ENCODE peak calls at places on chromosome 16, in seven cellular contexts. One of them, this sample, is unnamed.

GRCh38 chr16:19717319-19717718 is 708 bp downstream of the KNOP1 start:
- DNase-seq in activated T-cell treated with anti-CD3 and anti-CD28 coated beads for 24 hours: no peak
- DNase-seq in ovary: no peak
- DNase-seq in CD8-positive, alpha-beta memory T cell: no peak
- DNase-seq in adrenal gland: no peak
- DNase-seq in NCI-H1105 treated with DMSO at 0.1 percent for 48 hours: no peak
- DNase-seq in OCI-LY7: peak
- DNase-seq in this sample: no peak

GRCh38 chr16:85321856-85322271 is 209.6 kb upstream of the CIBAR2 start:
- DNase-seq in activated T-cell treated with anti-CD3 and anti-CD28 coated beads for 24 hours: no peak
- DNase-seq in ovary: peak
- DNase-seq in CD8-positive, alpha-beta memory T cell: no peak
- DNase-seq in adrenal gland: peak
- DNase-seq in NCI-H1105 treated with DMSO at 0.1 percent for 48 hours: no peak
- DNase-seq in OCI-LY7: no peak
- DNase-seq in this sample: peak

GRCh38 chr16:65098916-65099315 is 22.9 kb downstream of the CDH11 start:
- DNase-seq in activated T-cell treated with anti-CD3 and anti-CD28 coated beads for 24 hours: no peak
- DNase-seq in ovary: no peak
- DNase-seq in CD8-positive, alpha-beta memory T cell: no peak
- DNase-seq in adrenal gland: no peak
- DNase-seq in NCI-H1105 treated with DMSO at 0.1 percent for 48 hours: no peak
- DNase-seq in OCI-LY7: no peak
- DNase-seq in this sample: peak

GRCh38 chr16:53414381-53414780 is 19.9 kb upstream of the RBL2 start:
- DNase-seq in activated T-cell treated with anti-CD3 and anti-CD28 coated beads for 24 hours: no peak
- DNase-seq in ovary: no peak
- DNase-seq in CD8-positive, alpha-beta memory T cell: no peak
- DNase-seq in adrenal gland: no peak
- DNase-seq in NCI-H1105 treated with DMSO at 0.1 percent for 48 hours: no peak
- DNase-seq in OCI-LY7: no peak
- DNase-seq in this sample: no peak

GRCh38 chr16:52463904-52464303 is 83.0 kb downstream of the TOX3 start:
- DNase-seq in activated T-cell treated with anti-CD3 and anti-CD28 coated beads for 24 hours: no peak
- DNase-seq in ovary: no peak
- DNase-seq in CD8-positive, alpha-beta memory T cell: no peak
- DNase-seq in adrenal gland: no peak
- DNase-seq in NCI-H1105 treated with DMSO at 0.1 percent for 48 hours: no peak
- DNase-seq in OCI-LY7: no peak
- DNase-seq in this sample: no peak

GRCh38 chr16:77297996-77298637 is 98.9 kb downstream of the SYCE1L start:
- DNase-seq in activated T-cell treated with anti-CD3 and anti-CD28 coated beads for 24 hours: no peak
- DNase-seq in ovary: no peak
- DNase-seq in CD8-positive, alpha-beta memory T cell: no peak
- DNase-seq in adrenal gland: no peak
- DNase-seq in NCI-H1105 treated with DMSO at 0.1 percent for 48 hours: no peak
- DNase-seq in OCI-LY7: no peak
- DNase-seq in this sample: peak

GRCh38 chr16:29232811-29233704 is 173.5 kb downstream of the NPIPB11 start:
- DNase-seq in activated T-cell treated with anti-CD3 and anti-CD28 coated beads for 24 hours: no peak
- DNase-seq in ovary: peak
- DNase-seq in CD8-positive, alpha-beta memory T cell: no peak
- DNase-seq in adrenal gland: no peak
- DNase-seq in NCI-H1105 treated with DMSO at 0.1 percent for 48 hours: no peak
- DNase-seq in OCI-LY7: no peak
- DNase-seq in this sample: no peak

GRCh38 chr16:54806378-54806777 is 124.3 kb upstream of the IRX5 start:
- DNase-seq in activated T-cell treated with anti-CD3 and anti-CD28 coated beads for 24 hours: no peak
- DNase-seq in ovary: no peak
- DNase-seq in CD8-positive, alpha-beta memory T cell: no peak
- DNase-seq in adrenal gland: no peak
- DNase-seq in NCI-H1105 treated with DMSO at 0.1 percent for 48 hours: no peak
- DNase-seq in OCI-LY7: no peak
- DNase-seq in this sample: no peak

GRCh38 chr16:67446968-67447507 is 16.1 kb downstream of the HSD11B2 start:
- DNase-seq in activated T-cell treated with anti-CD3 and anti-CD28 coated beads for 24 hours: no peak
- DNase-seq in ovary: no peak
- DNase-seq in CD8-positive, alpha-beta memory T cell: no peak
- DNase-seq in adrenal gland: peak
- DNase-seq in NCI-H1105 treated with DMSO at 0.1 percent for 48 hours: no peak
- DNase-seq in OCI-LY7: no peak
- DNase-seq in this sample: no peak

GRCh38 chr16:85611455-85612190 is 1.5 kb upstream of the GSE1 start:
- DNase-seq in activated T-cell treated with anti-CD3 and anti-CD28 coated beads for 24 hours: peak
- DNase-seq in ovary: peak
- DNase-seq in CD8-positive, alpha-beta memory T cell: peak
- DNase-seq in adrenal gland: peak
- DNase-seq in NCI-H1105 treated with DMSO at 0.1 percent for 48 hours: peak
- DNase-seq in OCI-LY7: peak
- DNase-seq in this sample: peak

GRCh38 chr16:67979955-67980678 is at the start of gene DPEP3:
- DNase-seq in activated T-cell treated with anti-CD3 and anti-CD28 coated beads for 24 hours: no peak
- DNase-seq in ovary: no peak
- DNase-seq in CD8-positive, alpha-beta memory T cell: no peak
- DNase-seq in adrenal gland: no peak
- DNase-seq in NCI-H1105 treated with DMSO at 0.1 percent for 48 hours: no peak
- DNase-seq in OCI-LY7: no peak
- DNase-seq in this sample: no peak

GRCh38 chr16:66486199-66486772 is 59.2 kb downstream of the BEAN1 start:
- DNase-seq in activated T-cell treated with anti-CD3 and anti-CD28 coated beads for 24 hours: no peak
- DNase-seq in ovary: peak
- DNase-seq in CD8-positive, alpha-beta memory T cell: no peak
- DNase-seq in adrenal gland: no peak
- DNase-seq in NCI-H1105 treated with DMSO at 0.1 percent for 48 hours: no peak
- DNase-seq in OCI-LY7: no peak
- DNase-seq in this sample: no peak

GRCh38 chr16:831571-832443 is 31.3 kb upstream of the GNG13 start:
- DNase-seq in activated T-cell treated with anti-CD3 and anti-CD28 coated beads for 24 hours: no peak
- DNase-seq in ovary: no peak
- DNase-seq in CD8-positive, alpha-beta memory T cell: no peak
- DNase-seq in adrenal gland: no peak
- DNase-seq in NCI-H1105 treated with DMSO at 0.1 percent for 48 hours: no peak
- DNase-seq in OCI-LY7: no peak
- DNase-seq in this sample: no peak

GRCh38 chr16:87855852-87856715 is 13.2 kb downstream of the SLC7A5 start:
- DNase-seq in activated T-cell treated with anti-CD3 and anti-CD28 coated beads for 24 hours: no peak
- DNase-seq in ovary: no peak
- DNase-seq in CD8-positive, alpha-beta memory T cell: peak
- DNase-seq in adrenal gland: no peak
- DNase-seq in NCI-H1105 treated with DMSO at 0.1 percent for 48 hours: no peak
- DNase-seq in OCI-LY7: peak
- DNase-seq in this sample: peak

GRCh38 chr16:72961863-72962262 is 86.1 kb downstream of the ZFHX3 start:
- DNase-seq in activated T-cell treated with anti-CD3 and anti-CD28 coated beads for 24 hours: no peak
- DNase-seq in ovary: no peak
- DNase-seq in CD8-positive, alpha-beta memory T cell: no peak
- DNase-seq in adrenal gland: no peak
- DNase-seq in NCI-H1105 treated with DMSO at 0.1 percent for 48 hours: no peak
- DNase-seq in OCI-LY7: no peak
- DNase-seq in this sample: no peak

GRCh38 chr16:65936096-65936495 is 430.4 kb upstream of the CDH5 start:
- DNase-seq in activated T-cell treated with anti-CD3 and anti-CD28 coated beads for 24 hours: no peak
- DNase-seq in ovary: no peak
- DNase-seq in CD8-positive, alpha-beta memory T cell: no peak
- DNase-seq in adrenal gland: no peak
- DNase-seq in NCI-H1105 treated with DMSO at 0.1 percent for 48 hours: no peak
- DNase-seq in OCI-LY7: no peak
- DNase-seq in this sample: peak

GRCh38 chr16:11497851-11498289 is 88.8 kb downstream of the LITAF start:
- DNase-seq in activated T-cell treated with anti-CD3 and anti-CD28 coated beads for 24 hours: no peak
- DNase-seq in ovary: no peak
- DNase-seq in CD8-positive, alpha-beta memory T cell: no peak
- DNase-seq in adrenal gland: peak
- DNase-seq in NCI-H1105 treated with DMSO at 0.1 percent for 48 hours: no peak
- DNase-seq in OCI-LY7: no peak
- DNase-seq in this sample: peak

GRCh38 chr16:12584488-12585233 is 219.0 kb downstream of the CPPED1 start:
- DNase-seq in activated T-cell treated with anti-CD3 and anti-CD28 coated beads for 24 hours: no peak
- DNase-seq in ovary: no peak
- DNase-seq in CD8-positive, alpha-beta memory T cell: no peak
- DNase-seq in adrenal gland: no peak
- DNase-seq in NCI-H1105 treated with DMSO at 0.1 percent for 48 hours: no peak
- DNase-seq in OCI-LY7: no peak
- DNase-seq in this sample: no peak

GRCh38 chr16:46687486-46687885 is 1.5 kb downstream of the VPS35 start:
- DNase-seq in activated T-cell treated with anti-CD3 and anti-CD28 coated beads for 24 hours: no peak
- DNase-seq in ovary: no peak
- DNase-seq in CD8-positive, alpha-beta memory T cell: no peak
- DNase-seq in adrenal gland: no peak
- DNase-seq in NCI-H1105 treated with DMSO at 0.1 percent for 48 hours: no peak
- DNase-seq in OCI-LY7: no peak
- DNase-seq in this sample: no peak

GRCh38 chr16:129075-129474 is 9.4 kb downstream of the NPRL3 start:
- DNase-seq in activated T-cell treated with anti-CD3 and anti-CD28 coated beads for 24 hours: no peak
- DNase-seq in ovary: no peak
- DNase-seq in CD8-positive, alpha-beta memory T cell: no peak
- DNase-seq in adrenal gland: no peak
- DNase-seq in NCI-H1105 treated with DMSO at 0.1 percent for 48 hours: no peak
- DNase-seq in OCI-LY7: no peak
- DNase-seq in this sample: no peak

GRCh38 chr16:23682181-23682580 is 3.5 kb downstream of the PLK1 start:
- DNase-seq in activated T-cell treated with anti-CD3 and anti-CD28 coated beads for 24 hours: no peak
- DNase-seq in ovary: no peak
- DNase-seq in CD8-positive, alpha-beta memory T cell: no peak
- DNase-seq in adrenal gland: no peak
- DNase-seq in NCI-H1105 treated with DMSO at 0.1 percent for 48 hours: no peak
- DNase-seq in OCI-LY7: no peak
- DNase-seq in this sample: peak

GRCh38 chr16:24332178-24332577 is 76.0 kb downstream of the CACNG3 start:
- DNase-seq in activated T-cell treated with anti-CD3 and anti-CD28 coated beads for 24 hours: no peak
- DNase-seq in ovary: no peak
- DNase-seq in CD8-positive, alpha-beta memory T cell: no peak
- DNase-seq in adrenal gland: no peak
- DNase-seq in NCI-H1105 treated with DMSO at 0.1 percent for 48 hours: no peak
- DNase-seq in OCI-LY7: no peak
- DNase-seq in this sample: no peak

GRCh38 chr16:87328846-87329245 is 11.7 kb upstream of the C16orf95 start:
- DNase-seq in activated T-cell treated with anti-CD3 and anti-CD28 coated beads for 24 hours: no peak
- DNase-seq in ovary: no peak
- DNase-seq in CD8-positive, alpha-beta memory T cell: no peak
- DNase-seq in adrenal gland: no peak
- DNase-seq in NCI-H1105 treated with DMSO at 0.1 percent for 48 hours: no peak
- DNase-seq in OCI-LY7: peak
- DNase-seq in this sample: no peak

GRCh38 chr16:88264641-88265285 is 118.0 kb upstream of the ZNF469 start:
- DNase-seq in activated T-cell treated with anti-CD3 and anti-CD28 coated beads for 24 hours: peak
- DNase-seq in ovary: peak
- DNase-seq in CD8-positive, alpha-beta memory T cell: peak
- DNase-seq in adrenal gland: peak
- DNase-seq in NCI-H1105 treated with DMSO at 0.1 percent for 48 hours: no peak
- DNase-seq in OCI-LY7: no peak
- DNase-seq in this sample: peak

GRCh38 chr16:75065149-75065807 is 51.3 kb downstream of the LDHD start:
- DNase-seq in activated T-cell treated with anti-CD3 and anti-CD28 coated beads for 24 hours: no peak
- DNase-seq in ovary: no peak
- DNase-seq in CD8-positive, alpha-beta memory T cell: peak
- DNase-seq in adrenal gland: no peak
- DNase-seq in NCI-H1105 treated with DMSO at 0.1 percent for 48 hours: no peak
- DNase-seq in OCI-LY7: no peak
- DNase-seq in this sample: no peak

GRCh38 chr16:53129281-53130192 is 74.7 kb downstream of the CHD9 start:
- DNase-seq in activated T-cell treated with anti-CD3 and anti-CD28 coated beads for 24 hours: no peak
- DNase-seq in ovary: no peak
- DNase-seq in CD8-positive, alpha-beta memory T cell: no peak
- DNase-seq in adrenal gland: no peak
- DNase-seq in NCI-H1105 treated with DMSO at 0.1 percent for 48 hours: no peak
- DNase-seq in OCI-LY7: peak
- DNase-seq in this sample: peak

GRCh38 chr16:64864232-64864803 is 257.5 kb downstream of the CDH11 start:
- DNase-seq in activated T-cell treated with anti-CD3 and anti-CD28 coated beads for 24 hours: no peak
- DNase-seq in ovary: no peak
- DNase-seq in CD8-positive, alpha-beta memory T cell: no peak
- DNase-seq in adrenal gland: no peak
- DNase-seq in NCI-H1105 treated with DMSO at 0.1 percent for 48 hours: no peak
- DNase-seq in OCI-LY7: no peak
- DNase-seq in this sample: peak

GRCh38 chr16:19392352-19392751 is 25.3 kb upstream of the TMC5 start:
- DNase-seq in activated T-cell treated with anti-CD3 and anti-CD28 coated beads for 24 hours: no peak
- DNase-seq in ovary: no peak
- DNase-seq in CD8-positive, alpha-beta memory T cell: no peak
- DNase-seq in adrenal gland: no peak
- DNase-seq in NCI-H1105 treated with DMSO at 0.1 percent for 48 hours: no peak
- DNase-seq in OCI-LY7: no peak
- DNase-seq in this sample: no peak

GRCh38 chr16:62256406-62256805 is 220.2 kb upstream of the CDH8 start:
- DNase-seq in activated T-cell treated with anti-CD3 and anti-CD28 coated beads for 24 hours: no peak
- DNase-seq in ovary: no peak
- DNase-seq in CD8-positive, alpha-beta memory T cell: no peak
- DNase-seq in adrenal gland: no peak
- DNase-seq in NCI-H1105 treated with DMSO at 0.1 percent for 48 hours: peak
- DNase-seq in OCI-LY7: no peak
- DNase-seq in this sample: no peak

GRCh38 chr16:4263504-4264436 is 9.1 kb downstream of the TFAP4 start:
- DNase-seq in activated T-cell treated with anti-CD3 and anti-CD28 coated beads for 24 hours: no peak
- DNase-seq in ovary: peak
- DNase-seq in CD8-positive, alpha-beta memory T cell: no peak
- DNase-seq in adrenal gland: peak
- DNase-seq in NCI-H1105 treated with DMSO at 0.1 percent for 48 hours: no peak
- DNase-seq in OCI-LY7: peak
- DNase-seq in this sample: peak

GRCh38 chr16:4494746-4495490 is 18.7 kb downstream of the HMOX2 start:
- DNase-seq in activated T-cell treated with anti-CD3 and anti-CD28 coated beads for 24 hours: no peak
- DNase-seq in ovary: no peak
- DNase-seq in CD8-positive, alpha-beta memory T cell: no peak
- DNase-seq in adrenal gland: no peak
- DNase-seq in NCI-H1105 treated with DMSO at 0.1 percent for 48 hours: no peak
- DNase-seq in OCI-LY7: no peak
- DNase-seq in this sample: peak

GRCh38 chr16:48498761-48499600 is 111.0 kb downstream of the N4BP1 start:
- DNase-seq in activated T-cell treated with anti-CD3 and anti-CD28 coated beads for 24 hours: no peak
- DNase-seq in ovary: peak
- DNase-seq in CD8-positive, alpha-beta memory T cell: no peak
- DNase-seq in adrenal gland: peak
- DNase-seq in NCI-H1105 treated with DMSO at 0.1 percent for 48 hours: peak
- DNase-seq in OCI-LY7: no peak
- DNase-seq in this sample: peak

GRCh38 chr16:69930117-69930776 is 20.9 kb upstream of the CLEC18A start:
- DNase-seq in activated T-cell treated with anti-CD3 and anti-CD28 coated beads for 24 hours: peak
- DNase-seq in ovary: peak
- DNase-seq in CD8-positive, alpha-beta memory T cell: peak
- DNase-seq in adrenal gland: peak
- DNase-seq in NCI-H1105 treated with DMSO at 0.1 percent for 48 hours: peak
- DNase-seq in OCI-LY7: peak
- DNase-seq in this sample: peak